ENCODE peak calls at places on chromosomes 3 and 15, in seven cellular contexts. T is esophagus squamous epithelium, M is choroid plexus epithelial cell, D is OCI-LY7, X is left lung, O is right atrium auricular region, U is cardiac muscle cell. H is an unnamed sample.

GRCh38 chr15:70556376-70556775 is 207.0 kb downstream of the UACA start:
- DNase-seq in D (no peak), O (no peak), T (no peak), X (no peak), U (no peak), M (no peak), H (no peak)

GRCh38 chr3:170780955-170781354 is 89.0 kb downstream of the RPL22L1 start:
- DNase-seq in T (no peak), O (no peak), D (no peak), U (peak), M (peak), X (no peak), H (no peak)

GRCh38 chr15:89098281-89098680 is 10.0 kb downstream of the ABHD2 start:
- DNase-seq in U (no peak), D (no peak), O (no peak), T (no peak), X (no peak), M (no peak), H (no peak)

GRCh38 chr15:66763186-66764066 is 61.4 kb downstream of the SMAD6 start:
- DNase-seq in T (no peak), U (peak), M (no peak), X (peak), D (no peak), O (peak), H (no peak)

GRCh38 chr3:100048248-100048647 is 66.1 kb downstream of the FILIP1L start:
- DNase-seq in T (no peak), M (no peak), O (no peak), X (no peak), U (no peak), D (no peak), H (no peak)

GRCh38 chr3:165642761-165643432 is 194.3 kb downstream of the BCHE start:
- DNase-seq in M (peak), D (no peak), O (peak), T (no peak), X (peak), U (peak), H (peak)

GRCh38 chr3:49019941-49020334 is 1.6 kb upstream of the DALRD3 start:
- DNase-seq in D (no peak), T (no peak), U (peak), X (no peak), M (no peak), O (no peak), H (no peak)

GRCh38 chr3:183553263-183554026 is 2.1 kb downstream of the KLHL6 start:
- DNase-seq in U (no peak), M (no peak), X (no peak), T (no peak), O (no peak), D (peak), H (no peak)

GRCh38 chr15:62483817-62484216 is 318.7 kb upstream of the C2CD4B start:
- DNase-seq in O (no peak), T (no peak), M (peak), D (no peak), U (peak), X (no peak), H (no peak)

GRCh38 chr15:65730560-65731172 is 61.4 kb downstream of the DENND4A start:
- DNase-seq in X (no peak), D (no peak), O (no peak), M (peak), T (no peak), U (peak), H (peak)
- TF ChIP-seq CTCF in X (no peak), D (no peak), O (no peak), M (no peak), T (no peak), U (no peak), H (no peak)

GRCh38 chr3:29514912-29515311 is 234.0 kb downstream of the RBMS3 start:
- DNase-seq in U (no peak), M (no peak), X (no peak), O (no peak), T (no peak), D (peak), H (no peak)
- H3K4me3 ChIP-seq in U (no peak), M (no peak), X (no peak), O (no peak), T (no peak), D (no peak), H (no peak)

DNA sequence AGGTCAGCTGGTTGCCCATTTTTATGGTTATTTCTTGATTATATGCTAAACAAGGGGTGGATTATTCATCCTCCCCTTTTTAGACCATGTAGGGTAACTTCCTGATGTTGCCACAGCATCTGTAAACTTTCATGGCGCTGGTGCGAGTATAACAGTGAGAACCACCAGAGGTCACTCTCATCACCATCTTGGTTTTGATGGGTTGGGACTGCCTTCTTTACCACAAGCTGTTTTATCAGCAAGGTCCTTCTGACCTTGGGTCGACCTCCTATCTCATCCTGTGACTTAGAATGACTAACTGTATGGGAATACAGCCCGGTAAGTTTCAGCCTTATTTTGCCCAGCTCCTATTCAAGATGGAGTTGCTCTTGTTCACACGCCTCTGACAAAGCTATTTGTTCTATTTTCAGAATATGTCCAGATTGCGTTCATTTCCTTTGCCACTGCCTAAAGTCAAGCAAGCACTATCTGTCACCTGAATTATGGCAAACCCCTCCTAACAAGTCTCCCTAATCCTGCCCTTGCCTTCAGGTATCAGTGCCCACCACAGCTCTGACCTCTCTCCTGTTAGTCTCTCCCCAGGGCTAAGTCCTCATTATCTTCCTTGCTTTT is 308.5 kb downstream of the ROBO2 start:
- DNase-seq in T (no peak), U (peak), X (no peak), O (no peak), M (peak), D (peak), H (peak)
- TF ChIP-seq CTCF in T (no peak), U (peak), X (peak), O (no peak), M (peak), D (peak), H (peak)

DNA sequence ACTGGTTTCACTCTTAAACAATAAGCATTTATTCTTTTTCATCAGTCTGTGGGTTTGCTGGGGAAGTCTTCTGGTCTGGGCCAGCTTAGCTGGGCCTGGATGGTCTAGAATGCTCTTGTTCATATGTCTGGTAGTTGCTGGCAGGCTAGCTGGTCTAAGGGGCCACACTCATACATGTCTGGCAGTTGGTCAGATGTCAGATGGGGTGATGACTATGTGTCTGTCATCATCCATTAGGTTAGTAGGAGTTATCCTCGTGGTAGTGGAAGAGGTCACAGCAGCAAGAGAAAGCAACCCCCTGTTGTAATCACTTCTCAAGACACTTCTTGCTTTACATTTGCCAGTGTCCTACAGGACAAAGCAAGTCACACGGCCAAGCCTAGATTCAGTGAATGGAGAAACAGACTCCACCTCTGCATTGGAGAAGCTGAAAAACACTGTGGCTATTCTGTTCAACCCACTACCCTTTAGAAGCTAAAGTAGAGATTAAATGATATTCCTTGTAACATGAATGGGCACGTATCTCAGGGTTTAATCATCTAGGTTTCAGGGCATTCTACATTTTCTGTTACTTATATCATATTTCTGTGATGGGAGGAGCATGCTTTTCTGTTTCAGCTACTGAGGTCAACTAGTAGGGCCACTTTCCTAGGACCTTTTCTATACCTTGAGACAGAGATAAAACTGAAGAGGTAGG is 5.5 kb upstream of the ARID3B start:
- DNase-seq in O (no peak), T (no peak), D (no peak), X (no peak), M (no peak), U (no peak), H (no peak)
- H3K4me3 ChIP-seq in O (no peak), T (no peak), D (no peak), X (no peak), M (no peak), U (no peak), H (no peak)

GRCh38 chr3:185825639-185826481 is 1.0 kb upstream of the IGF2BP2 start:
- DNase-seq in X (peak), O (no peak), U (peak), D (peak), T (no peak), M (peak), H (no peak)
- TF ChIP-seq CTCF in X (no peak), O (no peak), U (no peak), D (no peak), T (no peak), M (no peak), H (no peak)

DNA sequence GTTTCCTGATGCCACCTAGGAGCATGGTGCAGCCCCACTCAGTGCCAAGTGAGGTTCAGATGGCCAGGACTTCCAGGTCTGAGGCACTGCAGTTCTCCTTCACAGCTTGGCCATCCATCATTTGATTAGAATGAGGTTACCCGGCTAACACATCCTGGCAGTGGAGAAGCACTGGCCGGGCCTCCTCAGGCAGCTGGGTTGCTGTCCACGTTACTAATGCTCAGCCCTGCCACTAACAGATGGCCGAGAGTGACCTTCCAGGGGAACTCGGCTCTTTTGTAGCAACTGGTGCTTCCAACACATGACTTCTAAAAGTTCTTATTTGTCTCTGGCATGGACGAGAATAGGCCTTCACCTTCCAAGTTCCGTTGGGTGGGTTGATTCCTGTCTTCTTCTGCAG is 204.6 kb upstream of the CFAP20DC start:
- DNase-seq in U (no peak), X (no peak), D (no peak), T (no peak), O (no peak), M (no peak), H (no peak)
- H3K4me3 ChIP-seq in U (no peak), X (no peak), D (no peak), T (no peak), O (no peak), M (no peak), H (no peak)

GRCh38 chr3:65786891-65787290 is 251.8 kb downstream of the MAGI1 start:
- DNase-seq in U (no peak), M (no peak), D (no peak), O (no peak), X (no peak), T (no peak), H (no peak)

GRCh38 chr3:65787827-65788226 is 250.9 kb downstream of the MAGI1 start:
- DNase-seq in U (no peak), M (no peak), O (no peak), X (no peak), T (no peak), D (no peak), H (no peak)

GRCh38 chr3:65783117-65783516 is 255.6 kb downstream of the MAGI1 start:
- DNase-seq in T (no peak), D (no peak), X (no peak), U (peak), O (no peak), M (peak), H (no peak)

GRCh38 chr3:65787340-65787739 is 251.4 kb downstream of the MAGI1 start:
- DNase-seq in M (no peak), O (no peak), U (no peak), D (no peak), T (no peak), X (no peak), H (no peak)

GRCh38 chr3:65785065-65785645 is 253.6 kb downstream of the MAGI1 start:
- DNase-seq in M (peak), U (peak), D (peak), X (no peak), O (no peak), T (no peak), H (peak)
- TF ChIP-seq CTCF in M (peak), U (peak), D (peak), X (peak), O (peak), T (peak), H (peak)